ENCODE peak calls at places on chromosomes 12 and 14, in nine cellular contexts. F, R, D, B, H, O, I, A and N are unnamed samples.

GRCh38 chr12:3005736-3006135 is 46.5 kb downstream of the TEAD4 start:
- DNase-seq in F (no peak), R (no peak), D (no peak), B (no peak), H (no peak), O (no peak), I (no peak), A (no peak), N (no peak)

GRCh38 chr12:46958093-46958492 is 121.3 kb upstream of the PCED1B start:
- DNase-seq in F (no peak), R (no peak), D (no peak), B (no peak), H (no peak), O (no peak), I (no peak), A (no peak), N (no peak)

GRCh38 chr14:100158566-100159106 is 809 bp downstream of the DEGS2 start:
- DNase-seq in F (no peak), R (no peak), D (no peak), B (no peak), H (no peak), O (no peak), I (no peak), A (peak), N (no peak)

GRCh38 chr12:82904219-82904795 is 217.6 kb downstream of the TMTC2 start:
- DNase-seq in F (no peak), R (no peak), D (no peak), B (no peak), H (no peak), O (no peak), I (no peak), A (peak), N (no peak)

GRCh38 chr14:27006520-27006919 is 408.7 kb upstream of the NOVA1 start:
- DNase-seq in F (no peak), R (no peak), D (no peak), B (no peak), H (no peak), O (no peak), I (no peak), A (no peak), N (no peak)

GRCh38 chr14:55416866-55417265 is 5.2 kb upstream of the ATG14 start:
- DNase-seq in F (peak), R (peak), D (no peak), B (no peak), H (peak), O (no peak), I (no peak), A (no peak), N (peak)

GRCh38 chr12:100926669-100927248 is 132.2 kb downstream of the ANO4 start:
- DNase-seq in F (peak), R (peak), D (peak), B (no peak), H (no peak), O (no peak), I (no peak), A (no peak), N (no peak)

GRCh38 chr12:75754698-75755097 is 243.3 kb upstream of the KRR1 start:
- DNase-seq in F (no peak), R (no peak), D (no peak), B (no peak), H (no peak), O (no peak), I (no peak), A (no peak), N (no peak)

GRCh38 chr12:88562846-88563582 is 17.3 kb downstream of the KITLG start:
- DNase-seq in F (no peak), R (no peak), D (no peak), B (no peak), H (no peak), O (no peak), I (no peak), A (no peak), N (no peak)

GRCh38 chr12:46386877-46387629 is 14.5 kb upstream of the SLC38A2 start:
- DNase-seq in F (no peak), R (peak), D (no peak), B (no peak), H (peak), O (no peak), I (no peak), A (no peak), N (peak)

GRCh38 chr12:70709022-70709421 is 71.8 kb upstream of the PTPRB start:
- DNase-seq in F (no peak), R (no peak), D (no peak), B (no peak), H (no peak), O (no peak), I (no peak), A (no peak), N (no peak)

GRCh38 chr12:22684124-22684523 is 59.2 kb downstream of the ETNK1 start:
- DNase-seq in F (no peak), R (no peak), D (no peak), B (no peak), H (no peak), O (no peak), I (no peak), A (no peak), N (no peak)

GRCh38 chr12:124581299-124581698 is 13.9 kb upstream of the NCOR2 start:
- DNase-seq in F (no peak), R (no peak), D (no peak), B (no peak), H (no peak), O (no peak), I (no peak), A (no peak), N (no peak)

GRCh38 chr12:116919706-116920485 is 9.1 kb downstream of the FBXW8 start:
- DNase-seq in F (no peak), R (no peak), D (no peak), B (no peak), H (no peak), O (no peak), I (no peak), A (no peak), N (no peak)

GRCh38 chr12:58177366-58177765 is 236.0 kb downstream of the ATP23 start:
- DNase-seq in F (no peak), R (no peak), D (no peak), B (no peak), H (no peak), O (no peak), I (no peak), A (no peak), N (no peak)

GRCh38 chr12:58171914-58172313 is 230.5 kb downstream of the ATP23 start:
- DNase-seq in F (no peak), R (no peak), D (no peak), B (no peak), H (no peak), O (no peak), I (no peak), A (no peak), N (no peak)

GRCh38 chr12:58176296-58176869 is 235.0 kb downstream of the ATP23 start:
- DNase-seq in F (peak), R (peak), D (peak), B (peak), H (peak), O (no peak), I (peak), A (peak), N (peak)

GRCh38 chr12:58172433-58173073 is 231.2 kb downstream of the ATP23 start:
- DNase-seq in F (no peak), R (no peak), D (no peak), B (no peak), H (peak), O (no peak), I (no peak), A (no peak), N (no peak)

GRCh38 chr12:58174316-58174715 is 232.9 kb downstream of the ATP23 start:
- DNase-seq in F (no peak), R (no peak), D (no peak), B (no peak), H (no peak), O (no peak), I (no peak), A (no peak), N (no peak)
- TF ChIP-seq REST in F (no peak), R (no peak), D (no peak), B (no peak), H (no peak), O (no peak), I (no peak), A (no peak), N (no peak)

GRCh38 chr14:23070262-23071129 is 13.2 kb upstream of the CDH24 start:
- DNase-seq in F (no peak), R (no peak), D (no peak), B (no peak), H (peak), O (no peak), I (no peak), A (no peak), N (no peak)
- TF ChIP-seq REST in F (no peak), R (no peak), D (no peak), B (no peak), H (no peak), O (no peak), I (no peak), A (no peak), N (no peak)

GRCh38 chr12:78338054-78338785 is 507.5 kb downstream of the NAV3 start:
- DNase-seq in F (no peak), R (no peak), D (no peak), B (no peak), H (no peak), O (no peak), I (no peak), A (no peak), N (no peak)
- TF ChIP-seq REST in F (no peak), R (no peak), D (no peak), B (no peak), H (no peak), O (no peak), I (no peak), A (no peak), N (no peak)

GRCh38 chr14:77660754-77661153 is 44.3 kb upstream of the SPTLC2 start:
- DNase-seq in F (no peak), R (no peak), D (no peak), B (no peak), H (no peak), O (no peak), I (no peak), A (peak), N (no peak)
- TF ChIP-seq REST in F (no peak), R (no peak), D (no peak), B (no peak), H (no peak), O (no peak), I (no peak), A (no peak), N (no peak)

GRCh38 chr12:18849080-18849479 is 111.2 kb downstream of the CAPZA3 start:
- DNase-seq in F (peak), R (no peak), D (no peak), B (no peak), H (no peak), O (no peak), I (no peak), A (no peak), N (no peak)
- TF ChIP-seq REST in F (no peak), R (no peak), D (no peak), B (no peak), H (no peak), O (no peak), I (no peak), A (no peak), N (no peak)

GRCh38 chr12:49865782-49866135 is 22.9 kb upstream of the BCDIN3D start:
- DNase-seq in F (no peak), R (no peak), D (no peak), B (no peak), H (no peak), O (no peak), I (no peak), A (no peak), N (no peak)

GRCh38 chr12:49866859-49867579 is 24.1 kb upstream of the BCDIN3D start:
- DNase-seq in F (peak), R (peak), D (peak), B (peak), H (peak), O (no peak), I (peak), A (peak), N (no peak)

GRCh38 chr12:49865109-49865781 is 22.3 kb upstream of the BCDIN3D start:
- DNase-seq in F (no peak), R (no peak), D (no peak), B (no peak), H (no peak), O (no peak), I (no peak), A (no peak), N (no peak)

GRCh38 chr12:49863946-49864816 is 21.3 kb upstream of the BCDIN3D start:
- DNase-seq in F (no peak), R (no peak), D (no peak), B (no peak), H (no peak), O (no peak), I (no peak), A (no peak), N (no peak)

DNA sequence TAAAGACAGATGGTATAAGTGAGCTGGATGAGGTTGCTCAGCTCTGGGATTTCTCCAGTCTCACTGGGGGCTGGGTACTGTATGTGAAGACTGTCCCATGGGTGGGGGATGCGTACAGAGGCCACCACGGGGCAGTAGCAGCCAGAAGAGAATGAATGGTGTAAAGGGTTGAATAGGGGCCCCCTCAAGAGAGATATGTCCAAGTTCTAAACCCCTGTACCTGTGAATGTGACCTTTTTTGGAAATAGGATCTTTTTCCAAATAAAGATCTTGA is 21.8 kb upstream of the BCDIN3D start:
- DNase-seq in F (no peak), R (no peak), D (no peak), B (no peak), H (no peak), O (no peak), I (no peak), A (no peak), N (no peak)
- TF ChIP-seq REST in F (no peak), R (no peak), D (no peak), B (no peak), H (no peak), O (no peak), I (no peak), A (no peak), N (no peak)

GRCh38 chr14:68143341-68143807 is 323.8 kb downstream of the RAD51B start:
- DNase-seq in F (no peak), R (no peak), D (no peak), B (no peak), H (no peak), O (no peak), I (no peak), A (no peak), N (no peak)
- TF ChIP-seq REST in F (no peak), R (no peak), D (no peak), B (no peak), H (no peak), O (no peak), I (no peak), A (peak), N (no peak)